ENCODE peak calls at places on chromosomes 13 and 19, in five cellular contexts. One of them, this sample, is unnamed.

GRCh38 chr19:17021793-17022590 is 4.6 kb downstream of the CPAMD8 start:
- DNase-seq in GF-D8: peak; percentile 78
- DNase-seq in cardiac fibroblast: peak; percentile 87
- DNase-seq in astrocyte of the spinal cord: no peak
- DNase-seq in T-helper 17 cell: no peak
- DNase-seq in this sample: no peak

GRCh38 chr19:4066176-4066606 is 508 bp downstream of the ZBTB7A start:
- DNase-seq in GF-D8: no peak
- DNase-seq in cardiac fibroblast: no peak
- DNase-seq in astrocyte of the spinal cord: no peak
- DNase-seq in T-helper 17 cell: peak; percentile 45
- DNase-seq in this sample: no peak

GRCh38 chr19:11142528-11143171 is 12.9 kb downstream of the SPC24 start:
- DNase-seq in GF-D8: no peak
- DNase-seq in cardiac fibroblast: peak; percentile 96
- DNase-seq in astrocyte of the spinal cord: peak; percentile 96
- DNase-seq in T-helper 17 cell: no peak
- DNase-seq in this sample: no peak

GRCh38 chr13:41017153-41017552 is 2.0 kb downstream of the ELF1 start:
- DNase-seq in GF-D8: no peak
- DNase-seq in cardiac fibroblast: no peak
- DNase-seq in astrocyte of the spinal cord: no peak
- DNase-seq in T-helper 17 cell: no peak
- DNase-seq in this sample: no peak

GRCh38 chr19:57438925-57439324 is 3.8 kb downstream of the ZNF749 start:
- DNase-seq in GF-D8: no peak
- DNase-seq in cardiac fibroblast: no peak
- DNase-seq in astrocyte of the spinal cord: no peak
- DNase-seq in T-helper 17 cell: no peak
- DNase-seq in this sample: no peak

GRCh38 chr13:105207586-105208293 is 1327.7 kb downstream of the EFNB2 start:
- DNase-seq in GF-D8: no peak
- DNase-seq in cardiac fibroblast: peak; percentile 1
- DNase-seq in astrocyte of the spinal cord: no peak
- DNase-seq in T-helper 17 cell: no peak
- DNase-seq in this sample: no peak

GRCh38 chr19:47729799-47730520 is 15.4 kb upstream of the NOP53 start:
- DNase-seq in GF-D8: peak; percentile 79
- DNase-seq in cardiac fibroblast: no peak
- DNase-seq in astrocyte of the spinal cord: no peak
- DNase-seq in T-helper 17 cell: no peak
- DNase-seq in this sample: no peak

GRCh38 chr13:50928609-50929274 is 19.2 kb downstream of the RNASEH2B start:
- DNase-seq in GF-D8: peak; percentile 94
- DNase-seq in cardiac fibroblast: no peak
- DNase-seq in astrocyte of the spinal cord: no peak
- DNase-seq in T-helper 17 cell: no peak
- DNase-seq in this sample: no peak

GRCh38 chr19:2575734-2576481 is 100.0 kb downstream of the GADD45B start:
- DNase-seq in GF-D8: no peak
- DNase-seq in cardiac fibroblast: peak; percentile 97
- DNase-seq in astrocyte of the spinal cord: peak; percentile 89
- DNase-seq in T-helper 17 cell: no peak
- DNase-seq in this sample: no peak

GRCh38 chr13:97189943-97190342 is 32.2 kb upstream of the MBNL2 start:
- DNase-seq in GF-D8: no peak
- DNase-seq in cardiac fibroblast: no peak
- DNase-seq in astrocyte of the spinal cord: no peak
- DNase-seq in T-helper 17 cell: no peak
- DNase-seq in this sample: no peak